ENCODE peak calls at places on chromosomes 16 and 17, in nine cellular contexts. K is T-helper 9 cell; L is ovary; V is AG10803; J is naive thymus-derived CD4-positive, alpha-beta T cell; I is CD4-positive, alpha-beta T cell; R is T-helper 1 cell; E is effector memory CD4-positive, alpha-beta T cell; F is nucleus accumbens. G is an unnamed sample.

GRCh38 chr17:7589891-7590611 is at the start of gene SOX15:
- DNase-seq in K (no peak), L (no peak), V (no peak), J (no peak), I (no peak), R (no peak), E (no peak), F (no peak), G (peak)

GRCh38 chr16:15949210-15950166 is at the start of gene ABCC1:
- DNase-seq in K (peak), L (peak), V (no peak), J (peak), I (peak), R (peak), E (peak), F (no peak), G (peak)

GRCh38 chr16:83912152-83912948 is 13.4 kb downstream of the MLYCD start:
- DNase-seq in K (no peak), L (no peak), V (no peak), J (no peak), I (no peak), R (no peak), E (no peak), F (no peak), G (no peak)

GRCh38 chr17:1627987-1628855 is at the start of gene SLC43A2:
- DNase-seq in K (peak), L (peak), V (peak), J (peak), I (peak), R (peak), E (peak), F (peak), G (peak)

GRCh38 chr16:55037051-55037450 is 106.4 kb downstream of the IRX5 start:
- DNase-seq in K (no peak), L (no peak), V (no peak), J (no peak), I (no peak), R (no peak), E (no peak), F (no peak), G (no peak)

GRCh38 chr17:60435244-60436170 is 13.2 kb downstream of the CHCT1 start:
- DNase-seq in K (peak), L (peak), V (peak), J (peak), I (peak), R (peak), E (peak), F (peak), G (peak)

GRCh38 chr17:75516619-75517276 is 420 bp downstream of the TSEN54 start:
- DNase-seq in K (no peak), L (peak), V (peak), J (peak), I (peak), R (peak), E (peak), F (no peak), G (peak)

GRCh38 chr17:74393323-74393942 is 26.1 kb downstream of the GPR142 start:
- DNase-seq in K (no peak), L (no peak), V (no peak), J (no peak), I (no peak), R (no peak), E (no peak), F (no peak), G (peak)

GRCh38 chr17:13981881-13982280 is 87.4 kb upstream of the COX10 start:
- DNase-seq in K (no peak), L (no peak), V (no peak), J (no peak), I (no peak), R (no peak), E (no peak), F (no peak), G (no peak)

GRCh38 chr16:7021653-7022275 is 310.9 kb upstream of the RBFOX1 start:
- DNase-seq in K (no peak), L (no peak), V (no peak), J (no peak), I (no peak), R (no peak), E (no peak), F (no peak), G (no peak)

GRCh38 chr17:42459256-42459982 is 741 bp downstream of the ATP6V0A1 start:
- DNase-seq in K (no peak), L (peak), V (peak), J (peak), I (no peak), R (no peak), E (no peak), F (peak), G (peak)

GRCh38 chr16:81313731-81314602 is 795 bp upstream of the GAN start:
- DNase-seq in K (peak), L (no peak), V (peak), J (no peak), I (no peak), R (no peak), E (no peak), F (no peak), G (peak)

GRCh38 chr17:76481091-76481655 is 13.8 kb downstream of the AANAT start:
- DNase-seq in K (no peak), L (no peak), V (no peak), J (no peak), I (no peak), R (no peak), E (no peak), F (no peak), G (no peak)

GRCh38 chr16:55189975-55190636 is 133.9 kb upstream of the IRX6 start:
- DNase-seq in K (no peak), L (no peak), V (no peak), J (no peak), I (no peak), R (no peak), E (no peak), F (no peak), G (no peak)

GRCh38 chr16:71367243-71367976 is 8.9 kb downstream of the CALB2 start:
- DNase-seq in K (no peak), L (no peak), V (peak), J (no peak), I (no peak), R (peak), E (no peak), F (no peak), G (peak)

GRCh38 chr16:76474048-76474447 is 196.8 kb downstream of the CNTNAP4 start:
- DNase-seq in K (no peak), L (no peak), V (no peak), J (no peak), I (no peak), R (no peak), E (no peak), F (no peak), G (no peak)

GRCh38 chr16:59566446-59566845 is 832.3 kb upstream of the GOT2 start:
- DNase-seq in K (no peak), L (no peak), V (peak), J (no peak), I (no peak), R (no peak), E (no peak), F (no peak), G (no peak)

GRCh38 chr16:89957214-89957785 is 8.7 kb downstream of the DEF8 start:
- DNase-seq in K (no peak), L (no peak), V (no peak), J (no peak), I (no peak), R (no peak), E (no peak), F (no peak), G (no peak)

GRCh38 chr17:76506408-76507328 is 5.4 kb upstream of the RHBDF2 start:
- DNase-seq in K (peak), L (peak), V (peak), J (peak), I (peak), R (peak), E (peak), F (peak), G (peak)

GRCh38 chr16:85124636-85125346 is 12.5 kb upstream of the CIBAR2 start:
- DNase-seq in K (no peak), L (no peak), V (no peak), J (no peak), I (no peak), R (no peak), E (no peak), F (no peak), G (no peak)

GRCh38 chr17:68289936-68290267 is 1.0 kb downstream of the SLC16A6 start:
- DNase-seq in K (peak), L (no peak), V (no peak), J (no peak), I (no peak), R (no peak), E (no peak), F (no peak), G (no peak)

GRCh38 chr16:84982434-84982833 is 28.9 kb downstream of the ZDHHC7 start:
- DNase-seq in K (no peak), L (no peak), V (no peak), J (peak), I (no peak), R (no peak), E (no peak), F (no peak), G (no peak)

GRCh38 chr17:78377858-78378224 is 608 bp upstream of the PGS1 start:
- DNase-seq in K (no peak), L (no peak), V (no peak), J (no peak), I (no peak), R (no peak), E (no peak), F (no peak), G (no peak)

GRCh38 chr17:57404073-57404472 is 147.8 kb downstream of the MSI2 start:
- DNase-seq in K (no peak), L (no peak), V (no peak), J (no peak), I (no peak), R (no peak), E (no peak), F (no peak), G (no peak)

GRCh38 chr17:65794572-65794971 is 233.1 kb upstream of the AXIN2 start:
- DNase-seq in K (no peak), L (no peak), V (peak), J (peak), I (no peak), R (no peak), E (no peak), F (no peak), G (no peak)

GRCh38 chr17:40303706-40304450 is 5.1 kb upstream of the RARA start:
- DNase-seq in K (no peak), L (no peak), V (peak), J (no peak), I (no peak), R (no peak), E (no peak), F (no peak), G (peak)

GRCh38 chr17:59026176-59026939 is 80.3 kb downstream of the TRIM37 start:
- DNase-seq in K (no peak), L (no peak), V (no peak), J (no peak), I (no peak), R (no peak), E (no peak), F (no peak), G (no peak)

GRCh38 chr17:16255481-16255901 is 38.5 kb downstream of the PIGL start:
- DNase-seq in K (no peak), L (peak), V (peak), J (no peak), I (no peak), R (no peak), E (no peak), F (no peak), G (peak)

GRCh38 chr16:67244387-67245188 is 2.7 kb downstream of the FHOD1 start:
- DNase-seq in K (peak), L (peak), V (peak), J (peak), I (peak), R (peak), E (peak), F (no peak), G (peak)

GRCh38 chr16:11665071-11665491 is 3.2 kb upstream of the SNN start:
- DNase-seq in K (no peak), L (no peak), V (no peak), J (peak), I (peak), R (peak), E (peak), F (no peak), G (no peak)

GRCh38 chr16:70746708-70747424 is 54.1 kb downstream of the VAC14 start:
- DNase-seq in K (no peak), L (peak), V (peak), J (peak), I (no peak), R (no peak), E (no peak), F (no peak), G (peak)

G was measured in astrocyte of the hippocampus.